ENCODE peak calls at places on chromosomes 5 and 9, in ten cellular contexts. Y is lung microvascular endothelial cell; F is CD4-positive, alpha-beta T cell; D is NCI-H774; L is aorta; T is GM10248; B is iPS-NIHi11; R is lower lobe of right lung; G is foreskin fibroblast; U is naive thymus-derived CD8-positive, alpha-beta T cell. J is an unnamed sample.

GRCh38 chr5:117077142-117077541 is 502.5 kb upstream of the SEMA6A start:
- DNase-seq in Y (no peak), F (no peak), D (no peak), L (no peak), T (no peak), B (no peak), R (no peak), G (no peak), U (no peak), J (no peak)

GRCh38 chr9:4510546-4511322 is 20.5 kb downstream of the SLC1A1 start:
- DNase-seq in Y (no peak), F (no peak), D (no peak), L (no peak), T (no peak), B (no peak), R (no peak), G (no peak), U (no peak), J (no peak)

GRCh38 chr9:73683862-73684591 is 532.4 kb downstream of the ANXA1 start:
- DNase-seq in Y (peak; percentile 61), F (no peak), D (no peak), L (no peak), T (no peak), B (peak; percentile 23), R (no peak), G (peak; percentile 15), U (no peak), J (no peak)

GRCh38 chr5:72552041-72552557 is 44.9 kb upstream of the ZNF366 start:
- DNase-seq in Y (peak; percentile 94), F (no peak), D (no peak), L (no peak), T (no peak), B (no peak), R (no peak), G (peak; percentile 60), U (no peak), J (no peak)

GRCh38 chr5:81207009-81207408 is 26.1 kb upstream of the CKMT2 start:
- DNase-seq in Y (no peak), F (no peak), D (no peak), L (no peak), T (no peak), B (peak; percentile 48), R (no peak), G (no peak), U (no peak), J (no peak)

GRCh38 chr5:37767961-37768360 is 71.9 kb downstream of the GDNF start:
- DNase-seq in Y (no peak), F (no peak), D (no peak), L (no peak), T (no peak), B (no peak), R (no peak), G (no peak), U (no peak), J (no peak)

GRCh38 chr9:126612329-126612812 is 1.4 kb upstream of the LMX1B start:
- DNase-seq in Y (no peak), F (no peak), D (no peak), L (peak; percentile 75), T (no peak), B (no peak), R (no peak), G (no peak), U (no peak), J (no peak)

GRCh38 chr9:80797427-80797825 is 891.9 kb downstream of the TLE1 start:
- DNase-seq in Y (no peak), F (no peak), D (no peak), L (no peak), T (no peak), B (no peak), R (no peak), G (no peak), U (no peak), J (no peak)

GRCh38 chr9:93931905-93932304 is 23.2 kb downstream of the BARX1 start:
- DNase-seq in Y (no peak), F (no peak), D (no peak), L (no peak), T (no peak), B (no peak), R (no peak), G (no peak), U (no peak), J (no peak)

GRCh38 chr5:34918025-34918424 is 2.5 kb downstream of the BRIX1 start:
- DNase-seq in Y (no peak), F (no peak), D (no peak), L (no peak), T (no peak), B (no peak), R (no peak), G (no peak), U (no peak), J (no peak)

GRCh38 chr9:96241391-96241809 is 60.6 kb downstream of the HSD17B3 start:
- DNase-seq in Y (no peak), F (no peak), D (no peak), L (no peak), T (no peak), B (no peak), R (no peak), G (no peak), U (no peak), J (no peak)

GRCh38 chr9:130327781-130328348 is 62.3 kb downstream of the HMCN2 start:
- DNase-seq in Y (no peak), F (no peak), D (no peak), L (no peak), T (no peak), B (no peak), R (no peak), G (peak; percentile 12), U (no peak), J (no peak)

GRCh38 chr5:100852988-100853449 is 50.1 kb downstream of the ST8SIA4 start:
- DNase-seq in Y (no peak), F (no peak), D (no peak), L (no peak), T (peak; percentile 53), B (no peak), R (no peak), G (no peak), U (no peak), J (no peak)

GRCh38 chr5:111248571-111248970 is 24.4 kb downstream of the CAMK4 start:
- DNase-seq in Y (no peak), F (no peak), D (no peak), L (no peak), T (no peak), B (no peak), R (no peak), G (no peak), U (no peak), J (no peak)

GRCh38 chr9:21831841-21832509 is 29.5 kb downstream of the MTAP start:
- DNase-seq in Y (peak; percentile 98), F (no peak), D (no peak), L (no peak), T (peak; percentile 51), B (no peak), R (no peak), G (peak; percentile 61), U (no peak), J (no peak)